ENCODE peak calls at places on chromosomes 16 and 17, in six cellular contexts. K is Kasumi-1; P is gastrocnemius medialis; E is NCI-H748 treated with DMSO at 0.1 percent for 48 hours; H is activated CD8-positive, alpha-beta memory T cell treated with anti-CD3 and anti-CD28 coated beads for 1 hour; M is HFF-Myc. B is an unnamed sample.

GRCh38 chr17:37507108-37507507 is 17.4 kb downstream of the DUSP14 start:
- DNase-seq in K (no peak), P (no peak), E (no peak), H (no peak), M (no peak), B (no peak)

GRCh38 chr16:13923703-13924298 is 3.8 kb downstream of the ERCC4 start:
- DNase-seq in K (peak), P (no peak), E (peak), H (no peak), M (peak), B (no peak)

GRCh38 chr17:81909966-81910839 is 996 bp downstream of the PCYT2 start:
- DNase-seq in K (peak), P (no peak), E (no peak), H (no peak), M (no peak), B (no peak)

GRCh38 chr16:85569615-85570212 is 43.4 kb upstream of the GSE1 start:
- DNase-seq in K (peak), P (no peak), E (peak), H (no peak), M (no peak), B (no peak)

GRCh38 chr17:307741-308507 is 44.7 kb downstream of the RPH3AL start:
- DNase-seq in K (no peak), P (no peak), E (no peak), H (no peak), M (no peak), B (no peak)

GRCh38 chr16:5205394-5206040 is 107.9 kb upstream of the EEF2KMT start:
- DNase-seq in K (no peak), P (no peak), E (no peak), H (no peak), M (no peak), B (no peak)

GRCh38 chr17:64019486-64020067 is 856 bp downstream of the ICAM2 start:
- DNase-seq in K (no peak), P (no peak), E (no peak), H (no peak), M (no peak), B (no peak)

GRCh38 chr17:66447159-66447558 is 144.7 kb downstream of the PRKCA start:
- DNase-seq in K (no peak), P (no peak), E (no peak), H (no peak), M (no peak), B (no peak)

GRCh38 chr16:30964540-30965226 is 7.1 kb downstream of the SETD1A start:
- DNase-seq in K (no peak), P (no peak), E (no peak), H (no peak), M (no peak), B (no peak)

GRCh38 chr16:85862476-85863383 is 36.2 kb upstream of the IRF8 start:
- DNase-seq in K (no peak), P (no peak), E (no peak), H (no peak), M (no peak), B (peak)

GRCh38 chr17:75105269-75106080 is 4.3 kb upstream of the ARMC7 start:
- DNase-seq in K (peak), P (no peak), E (peak), H (no peak), M (no peak), B (no peak)

GRCh38 chr17:2024572-2025219 is 438 bp downstream of the RTN4RL1 start:
- DNase-seq in K (no peak), P (no peak), E (no peak), H (no peak), M (no peak), B (no peak)

GRCh38 chr16:68434654-68435210 is 13.6 kb downstream of the SMPD3 start:
- DNase-seq in K (no peak), P (no peak), E (no peak), H (no peak), M (no peak), B (no peak)

GRCh38 chr17:32441886-32442285 is 2.4 kb upstream of the PSMD11 start:
- DNase-seq in K (no peak), P (no peak), E (no peak), H (no peak), M (no peak), B (no peak)

GRCh38 chr17:44788139-44788538 is 29.4 kb downstream of the ADAM11 start:
- DNase-seq in K (no peak), P (no peak), E (no peak), H (no peak), M (no peak), B (no peak)

GRCh38 chr16:3578610-3579551 is 1.7 kb upstream of the NLRC3 start:
- DNase-seq in K (no peak), P (no peak), E (no peak), H (no peak), M (no peak), B (no peak)

GRCh38 chr17:56744721-56745120 is 89.0 kb downstream of the C17orf67 start:
- DNase-seq in K (no peak), P (no peak), E (no peak), H (no peak), M (no peak), B (no peak)

GRCh38 chr16:1491327-1491726 is 1.8 kb upstream of the TELO2 start:
- DNase-seq in K (peak), P (no peak), E (no peak), H (no peak), M (no peak), B (no peak)

GRCh38 chr17:44200478-44201155 is 933 bp upstream of the ATXN7L3 start:
- DNase-seq in K (no peak), P (no peak), E (no peak), H (no peak), M (no peak), B (no peak)

GRCh38 chr16:24848065-24848464 is 2.3 kb downstream of the SLC5A11 start:
- DNase-seq in K (no peak), P (no peak), E (no peak), H (no peak), M (peak), B (no peak)

GRCh38 chr17:81664051-81664470 is 2.3 kb downstream of the OXLD1 start:
- DNase-seq in K (no peak), P (no peak), E (no peak), H (no peak), M (no peak), B (no peak)

GRCh38 chr16:56815721-56816120 is 49.3 kb upstream of the SLC12A3 start:
- DNase-seq in K (no peak), P (no peak), E (no peak), H (no peak), M (no peak), B (no peak)

GRCh38 chr17:57117798-57118197 is 32.8 kb downstream of the AKAP1 start:
- DNase-seq in K (no peak), P (no peak), E (no peak), H (no peak), M (no peak), B (no peak)

GRCh38 chr16:51988977-51989376 is 558.0 kb downstream of the TOX3 start:
- DNase-seq in K (no peak), P (no peak), E (no peak), H (no peak), M (no peak), B (no peak)

GRCh38 chr16:89507219-89507833 is 877 bp upstream of the SPG7 start:
- DNase-seq in K (peak), P (no peak), E (no peak), H (no peak), M (no peak), B (no peak)

GRCh38 chr17:17959520-17960361 is 12.5 kb downstream of the TOM1L2 start:
- DNase-seq in K (no peak), P (no peak), E (no peak), H (no peak), M (no peak), B (no peak)

GRCh38 chr16:6682142-6682811 is 650.4 kb upstream of the RBFOX1 start:
- DNase-seq in K (peak), P (no peak), E (no peak), H (no peak), M (no peak), B (no peak)

GRCh38 chr16:56202036-56202435 is 10.7 kb downstream of the GNAO1 start:
- DNase-seq in K (no peak), P (no peak), E (no peak), H (no peak), M (no peak), B (no peak)

GRCh38 chr16:87363771-87364476 is 19.7 kb downstream of the FBXO31 start:
- DNase-seq in K (no peak), P (peak), E (no peak), H (no peak), M (no peak), B (no peak)

GRCh38 chr16:31215287-31216115 is 1.4 kb downstream of the PYDC1 start:
- DNase-seq in K (no peak), P (peak), E (peak), H (no peak), M (no peak), B (no peak)

GRCh38 chr16:49756971-49757743 is 98.8 kb downstream of the ZNF423 start:
- DNase-seq in K (no peak), P (no peak), E (no peak), H (no peak), M (no peak), B (no peak)

GRCh38 chr16:52592778-52593177 is 45.8 kb upstream of the TOX3 start:
- DNase-seq in K (no peak), P (no peak), E (no peak), H (no peak), M (no peak), B (no peak)

GRCh38 chr17:42519546-42520444 is 16.2 kb upstream of the NAGLU start:
- DNase-seq in K (no peak), P (peak), E (no peak), H (no peak), M (peak), B (peak)

GRCh38 chr17:7351665-7352558 is at the start of gene KCTD11:
- DNase-seq in K (peak), P (peak), E (peak), H (peak), M (no peak), B (peak)

GRCh38 chr17:42608692-42609181 is 437 bp downstream of the RETREG3 start:
- DNase-seq in K (peak), P (no peak), E (no peak), H (no peak), M (no peak), B (no peak)

GRCh38 chr16:20424129-20424866 is 15.0 kb downstream of the ACSM5 start:
- DNase-seq in K (no peak), P (no peak), E (no peak), H (no peak), M (no peak), B (no peak)

B was measured in right atrium auricular region.